ENCODE peak calls at places on chromosome 16, in nine cellular contexts. Q is heart right ventricle, V is endothelial cell of umbilical vein, P is right lobe of liver, O is endodermal cell, U is fibroblast of lung, N is mammary epithelial cell, K is cardiac muscle cell, R is aorta. G is an unnamed sample.

GRCh38 chr16:81469710-81470481 is 25.3 kb downstream of the CMIP start:
- DNase-seq in N (no peak), K (no peak), Q (peak; percentile 34), R (no peak), P (no peak), U (no peak), V (no peak), O (no peak), G (no peak)

GRCh38 chr16:50213939-50214519 is 52.3 kb upstream of the ADCY7 start:
- DNase-seq in U (peak; percentile 69), N (peak; percentile 46), Q (no peak), K (peak; percentile 67), R (no peak), O (no peak), V (peak; percentile 86), P (no peak), G (no peak)

GRCh38 chr16:667780-668518 is at the start of gene RHOT2:
- DNase-seq in R (peak; percentile 98), O (peak; percentile 96), N (peak; percentile 86), V (peak; percentile 86), K (peak; percentile 94), U (peak; percentile 88), P (peak; percentile 93), Q (peak; percentile 94), G (peak; percentile 94)

GRCh38 chr16:2056681-2057407 is 9.1 kb downstream of the TSC2 start:
- DNase-seq in R (no peak), P (no peak), Q (no peak), O (peak; percentile 74), U (no peak), N (no peak), V (no peak), K (no peak), G (no peak)

GRCh38 chr16:62194828-62195227 is 158.6 kb upstream of the CDH8 start:
- DNase-seq in N (no peak), Q (no peak), U (no peak), P (no peak), K (no peak), V (no peak), O (no peak), R (no peak), G (no peak)

GRCh38 chr16:57770361-57770760 is 31.9 kb downstream of the KIFC3 start:
- DNase-seq in N (no peak), P (no peak), V (no peak), K (no peak), O (no peak), U (no peak), R (peak; percentile 64), Q (no peak), G (no peak)

GRCh38 chr16:58859958-58860669 is 126.0 kb upstream of the GOT2 start:
- DNase-seq in V (no peak), Q (no peak), R (no peak), P (no peak), O (no peak), N (no peak), K (no peak), U (no peak), G (no peak)

GRCh38 chr16:58306327-58306726 is 11.5 kb upstream of the PRSS54 start:
- DNase-seq in Q (no peak), N (peak; percentile 21), O (peak; percentile 58), P (no peak), K (peak; percentile 56), R (no peak), V (peak; percentile 30), U (peak; percentile 45), G (no peak)

GRCh38 chr16:10571354-10571753 is 9.0 kb downstream of the EMP2 start:
- DNase-seq in K (no peak), Q (no peak), V (no peak), U (no peak), R (no peak), P (no peak), N (no peak), O (no peak), G (no peak)

GRCh38 chr16:31888735-31889134 is 15.1 kb downstream of the ZNF267 start:
- DNase-seq in K (no peak), Q (no peak), V (no peak), R (no peak), N (no peak), U (no peak), O (no peak), P (no peak), G (no peak)

GRCh38 chr16:31899505-31899904 is 25.9 kb downstream of the ZNF267 start:
- DNase-seq in K (no peak), R (no peak), Q (no peak), U (no peak), P (no peak), V (no peak), N (no peak), O (no peak), G (no peak)

GRCh38 chr16:31897283-31897682 is 23.7 kb downstream of the ZNF267 start:
- DNase-seq in V (no peak), Q (no peak), O (no peak), K (no peak), P (no peak), U (no peak), R (no peak), N (no peak), G (no peak)

GRCh38 chr16:31893824-31894223 is 20.2 kb downstream of the ZNF267 start:
- DNase-seq in Q (no peak), R (no peak), V (no peak), U (no peak), K (no peak), N (no peak), O (no peak), P (no peak), G (no peak)
- H3K9me3 ChIP-seq in Q (peaks cover 23% of the 10 kb centered on the region), R (peaks cover 3% of the 10 kb centered on the region), V (peaks cover 5% of the 10 kb centered on the region), U (no peaks in the 10 kb centered on the region), K (no peaks in the 10 kb centered on the region), N (peaks cover 19% of the 10 kb centered on the region), O (peaks cover 88% of the 10 kb centered on the region), P (no peaks in the 10 kb centered on the region), G (peaks cover 10% of the 10 kb centered on the region)

GRCh38 chr16:89574681-89575246 is 794 bp upstream of the CPNE7 start:
- DNase-seq in V (peak; percentile 63), O (peak; percentile 94), U (peak; percentile 75), K (peak; percentile 84), Q (peak; percentile 51), N (peak; percentile 41), R (no peak), P (peak; percentile 57), G (no peak)
- H3K4me3 ChIP-seq in V (peak overlapping the region; percentile 20), O (peak overlapping the region; percentile 68), U (peak overlapping the region; percentile 33), K (peak overlapping the region; percentile 20), Q (peak overlapping the region; percentile 23), N (peak overlapping the region; percentile 29), R (no peak overlapping the region), P (no peak overlapping the region), G (peak overlapping the region; percentile 42)

GRCh38 chr16:67663151-67663876 is 2.6 kb downstream of the PARD6A start:
- DNase-seq in U (no peak), V (no peak), O (peak; percentile 89), P (no peak), K (peak; percentile 25), R (peak; percentile 75), N (no peak), Q (peak; percentile 18), G (no peak)

GRCh38 chr16:67663877-67664222 is 2.7 kb downstream of the ENKD1 start:
- DNase-seq in U (no peak), V (no peak), K (no peak), O (no peak), P (no peak), R (no peak), Q (no peak), N (no peak), G (no peak)

GRCh38 chr16:67661101-67661661 is 421 bp downstream of the PARD6A start:
- DNase-seq in N (peak; percentile 48), V (peak; percentile 61), K (peak; percentile 42), Q (peak; percentile 22), P (no peak), O (peak; percentile 89), R (peak; percentile 80), U (peak; percentile 34), G (no peak)

GRCh38 chr16:67661864-67662652 is 1.3 kb downstream of the PARD6A start:
- DNase-seq in N (no peak), R (peak; percentile 77), Q (peak; percentile 15), K (no peak), P (no peak), O (no peak), U (no peak), V (no peak), G (no peak)

GRCh38 chr16:67662653-67663010 is 1.9 kb downstream of the PARD6A start:
- DNase-seq in Q (no peak), R (no peak), U (no peak), V (no peak), O (no peak), K (no peak), P (no peak), N (no peak), G (no peak)
- H3K9me3 ChIP-seq in Q (no peaks in the 10 kb centered on the region), R (no peaks in the 10 kb centered on the region), U (no peaks in the 10 kb centered on the region), V (no peaks in the 10 kb centered on the region), O (no peaks in the 10 kb centered on the region), K (no peaks in the 10 kb centered on the region), P (no peaks in the 10 kb centered on the region), N (no peaks in the 10 kb centered on the region), G (no peaks in the 10 kb centered on the region)

DNA sequence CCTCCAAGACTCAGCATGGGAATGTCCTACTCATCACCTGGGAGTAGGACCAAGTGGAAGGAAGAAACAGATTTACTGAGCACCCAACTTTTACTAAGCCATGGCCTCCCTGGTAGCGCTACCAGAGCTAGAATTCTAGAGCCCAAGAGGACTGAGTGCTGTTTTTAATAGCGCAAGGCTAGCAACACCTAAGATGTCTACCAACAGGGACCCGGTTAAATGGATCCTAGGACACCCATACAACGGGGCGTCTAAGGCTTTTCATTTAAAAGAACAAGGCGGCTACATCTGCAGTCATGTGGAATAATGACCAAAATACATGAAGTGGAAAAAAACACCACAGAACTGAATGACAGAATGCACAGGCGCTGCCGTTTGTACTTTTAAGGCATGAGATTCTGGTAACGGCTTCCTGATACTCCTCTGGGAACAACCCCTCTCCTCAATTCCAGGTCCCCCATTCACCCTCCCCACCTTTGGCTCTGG is 5.1 kb downstream of the GGA2 start:
- DNase-seq in O (no peak), R (no peak), N (no peak), Q (no peak), V (no peak), K (no peak), P (no peak), U (no peak), G (no peak)
- H3K4me3 ChIP-seq in O (no peak overlapping the region), R (no peak overlapping the region), N (no peak overlapping the region), Q (no peak overlapping the region), V (no peak overlapping the region), K (no peak overlapping the region), P (no peak overlapping the region), U (no peak overlapping the region), G (no peak overlapping the region)

GRCh38 chr16:60478810-60479209 is 1557.4 kb downstream of the CDH8 start:
- DNase-seq in Q (no peak), R (no peak), O (no peak), V (no peak), K (no peak), N (no peak), U (no peak), P (no peak), G (no peak)
- H3K9me3 ChIP-seq in Q (no peaks in the 10 kb centered on the region), R (no peaks in the 10 kb centered on the region), O (no peaks in the 10 kb centered on the region), V (no peaks in the 10 kb centered on the region), K (no peaks in the 10 kb centered on the region), N (no peaks in the 10 kb centered on the region), U (no peaks in the 10 kb centered on the region), P (no peaks in the 10 kb centered on the region), G (no peaks in the 10 kb centered on the region)

G was measured in suprapubic skin.